ENCODE peak calls at places on chromosome 15, in seven cellular contexts. P is H7, M is GF-D8, T is cardiac fibroblast, S is non-pigmented ciliary epithelial cell, R is HEK293T, Q is HT1080. A is an unnamed sample.

GRCh38 chr15:69390575-69390974 is 23.6 kb upstream of the KIF23 start:
- DNase-seq in M (no peak), S (peak), R (no peak), Q (peak), T (peak), P (no peak), A (no peak)

GRCh38 chr15:68149059-68149458 is 56.1 kb downstream of the CALML4 start:
- DNase-seq in Q (peak), P (no peak), M (no peak), R (no peak), T (peak), S (no peak), A (no peak)

GRCh38 chr15:48112242-48112641 is 8.5 kb upstream of the SLC24A5 start:
- DNase-seq in Q (peak), P (peak), M (no peak), T (peak), S (no peak), R (peak), A (peak)

GRCh38 chr15:29601811-29602210 is 220.5 kb downstream of the TJP1 start:
- DNase-seq in M (no peak), T (no peak), S (no peak), R (no peak), Q (peak), P (no peak), A (no peak)

GRCh38 chr15:67133738-67134576 is 68.6 kb downstream of the SMAD3 start:
- DNase-seq in S (no peak), T (peak), P (no peak), Q (peak), R (no peak), M (no peak), A (no peak)

GRCh38 chr15:38636597-38636996 is 72.0 kb upstream of the RASGRP1 start:
- DNase-seq in R (no peak), T (no peak), P (no peak), S (no peak), Q (no peak), M (no peak), A (no peak)

GRCh38 chr15:77547801-77548607 is 84.7 kb downstream of the LINGO1 start:
- DNase-seq in P (peak), S (no peak), T (no peak), M (no peak), R (no peak), Q (no peak), A (no peak)

GRCh38 chr15:80478075-80478474 is 73.9 kb downstream of the ARNT2 start:
- DNase-seq in Q (peak), P (no peak), S (no peak), R (no peak), M (no peak), T (peak), A (no peak)

GRCh38 chr15:73237910-73238309 is 130.8 kb downstream of the HCN4 start:
- DNase-seq in Q (no peak), R (no peak), P (no peak), S (no peak), T (no peak), M (no peak), A (no peak)

GRCh38 chr15:50250789-50251394 is 14.6 kb downstream of the HDC start:
- DNase-seq in M (no peak), R (no peak), T (no peak), Q (no peak), S (no peak), P (no peak), A (no peak)

GRCh38 chr15:65336767-65337435 is 32.4 kb downstream of the RNU5B-1 start:
- DNase-seq in T (no peak), M (no peak), P (peak), S (no peak), Q (no peak), R (no peak), A (no peak)

GRCh38 chr15:53586815-53587214 is 172.6 kb downstream of the WDR72 start:
- DNase-seq in M (no peak), Q (peak), R (peak), T (no peak), S (no peak), P (peak), A (peak)

GRCh38 chr15:26083457-26084350 is 220.6 kb upstream of the ATP10A start:
- DNase-seq in S (no peak), M (no peak), R (no peak), T (no peak), P (peak), Q (no peak), A (no peak)

GRCh38 chr15:32942286-32942927 is 224.6 kb downstream of the GREM1 start:
- DNase-seq in R (no peak), P (no peak), T (no peak), M (no peak), S (no peak), Q (no peak), A (no peak)

GRCh38 chr15:66459818-66460615 is 37.5 kb downstream of the SNAPC5 start:
- DNase-seq in Q (peak), P (no peak), S (peak), M (no peak), R (no peak), T (no peak), A (no peak)

GRCh38 chr15:83581381-83581780 is 72.5 kb upstream of the ADAMTSL3 start:
- DNase-seq in T (no peak), P (no peak), Q (peak), S (no peak), M (no peak), R (no peak), A (no peak)

GRCh38 chr15:65611888-65612615 is 1.1 kb upstream of the INTS14 start:
- DNase-seq in P (no peak), T (no peak), Q (no peak), M (peak), S (no peak), R (no peak), A (no peak)

GRCh38 chr15:80785811-80786354 is 6.7 kb downstream of the CEMIP start:
- DNase-seq in Q (no peak), P (no peak), S (no peak), T (no peak), M (no peak), R (no peak), A (no peak)

GRCh38 chr15:37019479-37020433 is 80.6 kb downstream of the MEIS2 start:
- DNase-seq in M (no peak), T (peak), P (no peak), R (peak), S (no peak), Q (peak), A (no peak)

GRCh38 chr15:63093486-63094205 is 28.0 kb upstream of the LACTB start:
- DNase-seq in T (peak), Q (peak), R (peak), S (no peak), P (peak), M (no peak), A (peak)

GRCh38 chr15:66151809-66152208 is 101.7 kb downstream of the MEGF11 start:
- DNase-seq in Q (no peak), T (no peak), S (no peak), R (no peak), M (no peak), P (peak), A (peak)

GRCh38 chr15:51093865-51094605 is 671 bp downstream of the TNFAIP8L3 start:
- DNase-seq in S (no peak), M (no peak), P (peak), T (peak), R (peak), Q (no peak), A (peak)

GRCh38 chr15:41648770-41649169 is 11.4 kb upstream of the MGA start:
- DNase-seq in T (peak), P (no peak), Q (peak), M (no peak), R (no peak), S (no peak), A (no peak)

GRCh38 chr15:69037977-69038376 is 23.5 kb downstream of the NOX5 start:
- DNase-seq in S (no peak), T (no peak), R (no peak), Q (no peak), P (no peak), M (no peak), A (no peak)

GRCh38 chr15:88401972-88402656 is 65.1 kb downstream of the MRPL46 start:
- DNase-seq in T (no peak), M (no peak), R (no peak), Q (no peak), P (peak), S (no peak), A (peak)

GRCh38 chr15:89366656-89367393 is 32.2 kb upstream of the POLG start:
- DNase-seq in P (no peak), T (no peak), M (no peak), S (no peak), R (no peak), Q (no peak), A (no peak)

GRCh38 chr15:39914977-39915376 is 5.1 kb downstream of the GPR176 start:
- DNase-seq in S (no peak), P (no peak), M (no peak), Q (no peak), T (no peak), R (no peak), A (no peak)

GRCh38 chr15:58258501-58259274 is 120.5 kb downstream of the AQP9 start:
- DNase-seq in M (no peak), P (no peak), Q (no peak), S (no peak), R (no peak), T (no peak), A (no peak)

GRCh38 chr15:77118787-77119410 is 48.0 kb upstream of the TSPAN3 start:
- DNase-seq in S (peak), M (peak), R (peak), Q (peak), P (no peak), T (peak), A (no peak)

GRCh38 chr15:60373745-60374144 is 24.0 kb downstream of the ANXA2 start:
- DNase-seq in P (no peak), R (no peak), Q (no peak), S (no peak), T (no peak), M (no peak), A (no peak)

GRCh38 chr15:53522878-53523455 is 236.5 kb downstream of the WDR72 start:
- DNase-seq in R (no peak), M (no peak), S (no peak), Q (no peak), T (no peak), P (no peak), A (no peak)

GRCh38 chr15:40272713-40273056 is 10.2 kb downstream of the ANKRD63 start:
- DNase-seq in Q (no peak), R (no peak), S (no peak), T (no peak), P (peak), M (no peak), A (peak)

GRCh38 chr15:75989045-75989444 is 23.2 kb downstream of the NRG4 start:
- DNase-seq in P (no peak), R (no peak), Q (no peak), M (no peak), T (no peak), S (peak), A (no peak)

GRCh38 chr15:52256366-52256765 is 39.2 kb downstream of the MYO5C start:
- DNase-seq in R (peak), T (peak), P (peak), S (peak), M (no peak), Q (peak), A (peak)